ENCODE peak calls at places on chromosomes 7 and 10, in four cellular contexts. D, Q, V and U are unnamed samples.

GRCh38 chr10:132938472-132939329 is 3.7 kb downstream of the CFAP46 start:
- DNase-seq in D (no peak), V (no peak), Q (no peak), U (no peak)

GRCh38 chr7:141541375-141541774 is 9.8 kb upstream of the AGK start:
- DNase-seq in Q (no peak), D (peak), V (no peak), U (no peak)

GRCh38 chr10:88458209-88458608 is 124.9 kb downstream of the RNLS start:
- DNase-seq in Q (no peak), D (no peak), V (no peak), U (no peak)

GRCh38 chr7:1290262-1291039 is 57.8 kb downstream of the UNCX start:
- DNase-seq in Q (peak), V (peak), D (peak), U (no peak)

GRCh38 chr7:67857698-67858097 is 861.1 kb downstream of the TYW1 start:
- DNase-seq in Q (no peak), V (no peak), D (no peak), U (no peak)

GRCh38 chr7:68770649-68771048 is 827.6 kb upstream of the AUTS2 start:
- DNase-seq in Q (no peak), D (peak), V (no peak), U (no peak)

GRCh38 chr10:97782455-97783228 is 10.8 kb upstream of the SFRP5 start:
- DNase-seq in V (no peak), D (no peak), Q (no peak), U (no peak)

GRCh38 chr7:134995239-134996096 is 9.2 kb downstream of the AGBL3 start:
- DNase-seq in Q (peak), D (no peak), V (no peak), U (no peak)

GRCh38 chr10:102310356-102311024 is 65.2 kb downstream of the GBF1 start:
- DNase-seq in V (peak), D (no peak), Q (no peak), U (no peak)

GRCh38 chr7:146557971-146558469 is 441.4 kb downstream of the CNTNAP2 start:
- DNase-seq in D (no peak), V (no peak), Q (no peak), U (no peak)

GRCh38 chr7:66886152-66886551 is 34.9 kb upstream of the TMEM248 start:
- DNase-seq in V (no peak), D (no peak), Q (no peak), U (no peak)